ENCODE peak calls at places on chromosomes 5 and 9, in seven cellular contexts. G is foreskin fibroblast, Q is IMR-90, R is mucosa of descending colon, O is fibroblast of lung, P is endodermal cell, T is fibroblast of mammary gland. M is an unnamed sample.
A peak's percentile ranks its signal among the peaks of the same experiment; 100 is the strongest.

GRCh38 chr9:79645110-79645509 is 73.3 kb downstream of the TLE4 start:
- DNase-seq in Q (no peak), G (no peak), R (no peak), T (no peak), P (no peak), O (no peak), M (no peak)

GRCh38 chr9:3906437-3907213 is 380.8 kb upstream of the RFX3 start:
- DNase-seq in P (no peak), Q (peak; percentile 95), R (no peak), G (peak; percentile 88), T (peak; percentile 94), O (peak; percentile 77), M (no peak)

GRCh38 chr5:80754900-80755299 is 100.1 kb upstream of the DHFR start:
- DNase-seq in P (no peak), R (peak; percentile 16), T (peak; percentile 39), G (peak; percentile 63), Q (peak; percentile 3), O (peak; percentile 22), M (no peak)

GRCh38 chr5:69368458-69369368 is 607 bp downstream of the AK6 start:
- DNase-seq in P (no peak), T (peak; percentile 56), Q (peak; percentile 54), R (no peak), G (no peak), O (peak; percentile 56), M (peak; percentile 11)

GRCh38 chr9:133261753-133262120 is 13.3 kb downstream of the ABO start:
- DNase-seq in Q (no peak), P (no peak), G (no peak), R (no peak), T (no peak), O (no peak), M (no peak)

GRCh38 chr5:99019812-99020697 is 91.2 kb upstream of the CHD1 start:
- DNase-seq in G (peak; percentile 87), Q (peak; percentile 87), P (no peak), O (peak; percentile 88), R (peak; percentile 25), T (peak; percentile 97), M (no peak)

GRCh38 chr5:80204808-80205614 is 50.8 kb downstream of the SERINC5 start:
- DNase-seq in Q (peak; percentile 76), P (peak; percentile 81), O (no peak), T (no peak), R (peak; percentile 42), G (no peak), M (peak; percentile 56)

GRCh38 chr9:74642376-74642775 is 145.2 kb downstream of the RORB start:
- DNase-seq in R (no peak), Q (no peak), P (no peak), G (no peak), O (no peak), T (no peak), M (no peak)

GRCh38 chr9:97271292-97271691 is 36.2 kb upstream of the CCDC180 start:
- DNase-seq in G (no peak), T (no peak), R (no peak), Q (no peak), O (no peak), P (peak; percentile 83), M (peak; percentile 11)

GRCh38 chr9:29556317-29556716 is 1983.0 kb upstream of the C9orf72 start:
- DNase-seq in T (peak; percentile 93), P (no peak), R (no peak), G (peak; percentile 50), O (peak; percentile 64), Q (no peak), M (no peak)

GRCh38 chr9:79883073-79883645 is 311.4 kb downstream of the TLE4 start:
- DNase-seq in R (no peak), Q (no peak), G (no peak), P (no peak), T (no peak), O (no peak), M (no peak)

GRCh38 chr5:6721442-6721841 is 8.2 kb downstream of the TENT4A start:
- DNase-seq in R (no peak), P (no peak), T (no peak), G (no peak), Q (no peak), O (no peak), M (no peak)

GRCh38 chr9:126217121-126217520 is 109.5 kb upstream of the MVB12B start:
- DNase-seq in Q (no peak), P (peak; percentile 45), G (no peak), O (no peak), T (no peak), R (no peak), M (no peak)

GRCh38 chr5:176364765-176365662 is at the start of gene ARL10:
- DNase-seq in G (peak; percentile 76), T (peak; percentile 20), P (peak; percentile 79), Q (peak; percentile 20), O (peak; percentile 32), R (peak; percentile 24), M (peak; percentile 36)

GRCh38 chr5:62717211-62717927 is 138.8 kb downstream of the LRRC70 start:
- DNase-seq in T (peak; percentile 0), Q (no peak), P (peak; percentile 52), O (no peak), R (no peak), G (no peak), M (no peak)

GRCh38 chr5:68041293-68041692 is 174.3 kb upstream of the PIK3R1 start:
- DNase-seq in R (no peak), T (no peak), P (peak; percentile 51), G (no peak), O (no peak), Q (no peak), M (no peak)

GRCh38 chr5:90561766-90562165 is 3.2 kb downstream of the ADGRV1 start:
- DNase-seq in Q (no peak), P (no peak), R (no peak), T (no peak), O (no peak), G (no peak), M (no peak)

GRCh38 chr9:82036101-82036500 is 47.5 kb downstream of the SPATA31D1 start:
- DNase-seq in G (no peak), P (no peak), O (no peak), T (no peak), R (no peak), Q (no peak), M (no peak)

GRCh38 chr9:112135706-112136105 is 39.4 kb downstream of the SUSD1 start:
- DNase-seq in T (no peak), R (peak; percentile 76), O (no peak), Q (no peak), P (no peak), G (no peak), M (no peak)

GRCh38 chr9:16532681-16533450 is 337.6 kb downstream of the BNC2 start:
- DNase-seq in Q (peak; percentile 91), T (peak; percentile 94), O (peak; percentile 88), G (peak; percentile 86), P (no peak), R (no peak), M (no peak)

GRCh38 chr5:180253036-180253824 is 38.7 kb downstream of the MAPK9 start:
- DNase-seq in Q (no peak), O (no peak), R (no peak), P (peak; percentile 47), G (no peak), T (no peak), M (no peak)

GRCh38 chr9:120894404-120895226 is 17.6 kb upstream of the PHF19 start:
- DNase-seq in T (peak; percentile 28), G (peak; percentile 73), O (peak; percentile 48), R (no peak), Q (no peak), P (peak; percentile 80), M (peak; percentile 37)

DNA sequence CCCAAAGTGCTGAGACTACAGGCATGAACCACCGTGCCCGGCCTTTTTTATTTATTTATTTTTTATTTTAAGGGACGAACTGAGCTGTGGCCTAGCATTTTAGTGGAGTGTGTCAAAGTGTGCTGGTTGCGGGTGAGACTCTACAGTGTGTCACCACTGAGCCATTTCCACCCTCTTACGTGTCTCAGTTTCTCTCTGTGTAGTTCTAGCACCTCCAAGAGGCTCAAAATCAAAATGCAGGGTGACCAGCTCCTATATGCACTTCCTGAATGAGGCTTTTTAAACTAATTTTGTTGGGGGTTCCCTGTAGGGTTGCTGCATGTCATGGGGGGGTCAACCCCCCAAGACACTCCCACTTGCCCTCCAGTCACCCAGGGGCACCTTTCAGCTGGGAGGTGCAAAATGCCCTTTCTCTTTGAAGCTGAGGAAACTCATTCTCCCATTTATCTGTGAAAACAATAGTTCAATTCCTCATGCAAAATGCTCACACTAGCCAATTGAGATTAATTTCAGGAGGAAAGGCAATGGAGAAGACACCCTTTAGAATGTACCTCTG is 69.3 kb downstream of the COL15A1 start:
- DNase-seq in T (peak; percentile 27), P (peak; percentile 22), O (no peak), R (peak; percentile 20), Q (no peak), G (no peak), M (no peak)
- TF ChIP-seq CTCF in T (peak; percentile 24), P (peak; percentile 39), O (peak; percentile 6), R (no peak), Q (peak; percentile 35), G (no peak), M (no peak)

GRCh38 chr9:21696411-21696865 is 106.0 kb upstream of the MTAP start:
- DNase-seq in T (no peak), R (no peak), O (no peak), G (no peak), Q (no peak), P (peak; percentile 93), M (no peak)
- TF ChIP-seq CTCF in T (peak; percentile 1), R (no peak), O (no peak), G (no peak), Q (peak; percentile 18), P (peak; percentile 63), M (no peak)

GRCh38 chr5:151286246-151286645 is 17.3 kb downstream of the SLC36A3 start:
- DNase-seq in P (no peak), R (no peak), Q (no peak), T (no peak), G (no peak), O (no peak), M (no peak)

GRCh38 chr5:151281001-151281639 is 22.4 kb downstream of the SLC36A3 start:
- DNase-seq in G (no peak), P (no peak), Q (no peak), T (no peak), O (no peak), R (no peak), M (no peak)

GRCh38 chr5:151283120-151283825 is 20.3 kb downstream of the SLC36A3 start:
- DNase-seq in P (no peak), O (no peak), G (no peak), T (no peak), Q (no peak), R (no peak), M (no peak)

GRCh38 chr5:151285683-151286082 is 17.9 kb downstream of the SLC36A3 start:
- DNase-seq in T (no peak), P (no peak), G (no peak), R (no peak), Q (no peak), O (no peak), M (no peak)

GRCh38 chr5:151284392-151284967 is 19.1 kb downstream of the SLC36A3 start:
- DNase-seq in G (no peak), T (no peak), P (peak; percentile 69), R (no peak), Q (no peak), O (no peak), M (peak; percentile 18)
- TF ChIP-seq CTCF in G (peak; percentile 6), T (peak; percentile 38), P (peak; percentile 87), R (no peak), Q (peak; percentile 7), O (no peak), M (peak; percentile 62)

GRCh38 chr5:156824800-156825199 is 25.3 kb upstream of the PPP1R2B start:
- DNase-seq in G (peak; percentile 31), T (peak; percentile 59), O (peak; percentile 53), R (peak; percentile 6), Q (peak; percentile 58), P (peak; percentile 59), M (peak; percentile 6)
- TF ChIP-seq CTCF in G (peak; percentile 60), T (peak; percentile 54), O (peak; percentile 41), R (no peak), Q (peak; percentile 74), P (peak; percentile 78), M (peak; percentile 26)

M was measured in endothelial cell.